ENCODE peak calls at places on chromosomes 11 and 22, in seven cellular contexts. P, Q, X, W, U, I and H are unnamed samples.

GRCh38 chr22:16721969-16722368 is 103.2 kb downstream of the XKR3 start:
- DNase-seq in X (no peak), P (no peak), I (no peak), U (no peak), W (no peak), Q (no peak), H (no peak)

GRCh38 chr11:72363112-72363511 is 71.2 kb downstream of the CLPB start:
- DNase-seq in I (no peak), P (no peak), Q (no peak), X (no peak), W (no peak), U (no peak), H (no peak)

GRCh38 chr11:93128574-93128973 is 69.2 kb downstream of the SLC36A4 start:
- DNase-seq in P (no peak), W (no peak), U (no peak), X (no peak), Q (no peak), I (no peak), H (no peak)

GRCh38 chr22:49202226-49202625 is 625.4 kb downstream of the BRD1 start:
- DNase-seq in U (peak), X (no peak), P (peak), I (no peak), W (no peak), Q (no peak), H (peak)

GRCh38 chr11:46127150-46127638 is 5.9 kb upstream of the PHF21A start:
- DNase-seq in Q (peak), X (peak), U (no peak), W (no peak), I (no peak), P (no peak), H (no peak)

GRCh38 chr22:28802595-28803087 is 2.3 kb upstream of the XBP1 start:
- DNase-seq in I (no peak), X (no peak), W (no peak), P (no peak), U (no peak), Q (no peak), H (no peak)

GRCh38 chr22:17847360-17848078 is 73.2 kb upstream of the BID start:
- DNase-seq in U (no peak), I (no peak), P (no peak), Q (no peak), X (no peak), W (no peak), H (no peak)

GRCh38 chr22:29300467-29300806 is 6.0 kb upstream of the GAS2L1 start:
- DNase-seq in U (peak), I (no peak), Q (no peak), W (no peak), P (no peak), X (no peak), H (no peak)

GRCh38 chr22:50443801-50444625 is 30.8 kb downstream of the SBF1 start:
- DNase-seq in I (peak), Q (no peak), W (no peak), U (no peak), P (no peak), X (no peak), H (no peak)

GRCh38 chr22:21816787-21817496 is 50.5 kb downstream of the MAPK1 start:
- DNase-seq in X (peak), Q (peak), W (peak), U (no peak), P (no peak), I (no peak), H (no peak)

GRCh38 chr11:57751676-57752253 is at the start of gene BTBD18:
- DNase-seq in W (no peak), P (no peak), Q (peak), U (no peak), I (no peak), X (no peak), H (no peak)

GRCh38 chr11:78265326-78265725 is 76.6 kb downstream of the USP35 start:
- DNase-seq in I (no peak), X (no peak), U (no peak), P (no peak), Q (peak), W (no peak), H (no peak)

GRCh38 chr11:15073361-15074205 is at the start of gene CALCB:
- DNase-seq in U (no peak), P (no peak), W (no peak), Q (peak), X (no peak), I (no peak), H (no peak)

GRCh38 chr11:66543263-66544107 is 2.4 kb downstream of the ZDHHC24 start:
- DNase-seq in Q (peak), X (no peak), W (no peak), U (no peak), P (no peak), I (peak), H (no peak)
- TF ChIP-seq CTCF in Q (peak), X (no peak), W (peak), U (peak), P (no peak), I (peak), H (peak)

DNA sequence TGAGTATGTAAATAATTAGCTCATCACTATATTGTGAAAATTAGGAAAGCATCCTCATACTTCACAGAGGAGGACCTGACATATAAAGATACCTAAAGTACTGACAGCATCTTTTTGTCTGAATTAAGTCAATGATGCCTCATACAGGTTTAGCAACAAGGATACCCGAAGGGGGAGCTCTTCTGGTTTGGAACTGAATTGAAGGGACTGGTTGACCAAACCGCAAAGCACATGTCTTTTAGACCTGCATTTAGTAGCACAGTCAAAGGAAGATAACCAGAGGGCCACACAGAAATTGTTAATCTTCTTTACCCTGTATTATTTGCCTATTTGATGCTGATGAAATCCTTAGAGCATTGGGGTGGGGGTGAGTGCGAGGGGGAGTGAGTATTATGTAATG is 12.9 kb upstream of the WT1 start:
- DNase-seq in X (no peak), P (no peak), Q (no peak), W (no peak), I (no peak), U (no peak), H (no peak)
- TF ChIP-seq CTCF in X (no peak), P (no peak), Q (no peak), W (no peak), I (no peak), U (no peak), H (no peak)

GRCh38 chr22:22976033-22976922 is 88.7 kb downstream of the IGLL5 start:
- DNase-seq in W (no peak), P (no peak), U (no peak), I (no peak), X (no peak), Q (no peak), H (no peak)
- TF ChIP-seq CTCF in W (no peak), P (no peak), U (no peak), I (peak), X (no peak), Q (no peak), H (no peak)

DNA sequence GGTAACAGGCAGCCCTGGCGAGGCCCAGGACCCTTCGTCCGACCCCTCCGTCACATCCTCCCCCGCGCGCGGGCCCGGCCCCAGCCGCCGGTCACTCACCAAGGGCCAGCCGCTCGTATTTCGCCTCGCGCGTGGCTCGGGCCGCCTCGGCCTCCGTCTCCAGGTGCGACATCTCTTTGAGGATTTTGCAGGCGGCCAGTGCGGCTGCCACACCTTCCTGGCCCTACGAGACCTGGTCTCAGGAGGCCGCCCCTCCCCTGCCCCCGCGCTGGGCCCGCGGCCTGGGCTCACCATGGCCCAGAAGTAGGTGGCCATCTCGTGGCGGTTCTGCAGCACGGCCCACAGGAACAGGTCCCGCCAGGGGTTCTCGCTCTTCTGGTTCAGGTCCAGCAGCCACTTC is 14.1 kb downstream of the TSSC4 start:
- DNase-seq in Q (no peak), P (no peak), W (no peak), X (no peak), I (no peak), U (no peak), H (no peak)
- TF ChIP-seq CTCF in Q (no peak), P (no peak), W (no peak), X (no peak), I (no peak), U (no peak), H (no peak)

GRCh38 chr11:68822546-68822945 is 19.2 kb downstream of the CPT1A start:
- DNase-seq in I (no peak), X (no peak), P (no peak), Q (no peak), U (no peak), W (no peak), H (no peak)

GRCh38 chr11:68825603-68826002 is 16.1 kb downstream of the CPT1A start:
- DNase-seq in U (peak), X (no peak), Q (no peak), W (no peak), I (no peak), P (no peak), H (peak)

GRCh38 chr11:68819362-68819761 is 22.4 kb downstream of the CPT1A start:
- DNase-seq in X (no peak), Q (no peak), W (no peak), P (no peak), U (no peak), I (no peak), H (no peak)

GRCh38 chr11:68818181-68818580 is 23.5 kb downstream of the CPT1A start:
- DNase-seq in X (no peak), P (no peak), W (no peak), U (no peak), I (no peak), Q (no peak), H (no peak)

GRCh38 chr11:68821670-68822069 is 20.0 kb downstream of the CPT1A start:
- DNase-seq in P (no peak), W (no peak), U (no peak), Q (no peak), I (no peak), X (no peak), H (no peak)
- TF ChIP-seq CTCF in P (no peak), W (no peak), U (no peak), Q (no peak), I (no peak), X (no peak), H (no peak)

GRCh38 chr11:77062924-77063323 is 3.8 kb upstream of the CAPN5 start:
- DNase-seq in U (no peak), X (no peak), Q (no peak), W (no peak), I (no peak), P (no peak), H (no peak)
- TF ChIP-seq CTCF in U (peak), X (peak), Q (no peak), W (no peak), I (peak), P (no peak), H (no peak)

GRCh38 chr11:62713343-62713742 is 5.9 kb downstream of the GNG3 start:
- DNase-seq in Q (no peak), P (no peak), U (peak), X (no peak), I (no peak), W (no peak), H (no peak)
- TF ChIP-seq CTCF in Q (no peak), P (no peak), U (no peak), X (no peak), I (no peak), W (no peak), H (no peak)

GRCh38 chr11:12092714-12093113 is 17.7 kb upstream of the MICAL2 start:
- DNase-seq in W (no peak), Q (no peak), P (no peak), U (peak), X (no peak), I (no peak), H (no peak)

GRCh38 chr11:12090061-12090572 is 20.3 kb upstream of the MICAL2 start:
- DNase-seq in P (no peak), Q (peak), X (no peak), W (no peak), U (peak), I (no peak), H (peak)

GRCh38 chr11:12089473-12089872 is 20.9 kb upstream of the MICAL2 start:
- DNase-seq in P (no peak), I (no peak), W (no peak), X (no peak), U (peak), Q (peak), H (no peak)

GRCh38 chr11:12090761-12091261 is 19.6 kb upstream of the MICAL2 start:
- DNase-seq in I (no peak), Q (no peak), U (peak), W (no peak), X (no peak), P (no peak), H (peak)

DNA sequence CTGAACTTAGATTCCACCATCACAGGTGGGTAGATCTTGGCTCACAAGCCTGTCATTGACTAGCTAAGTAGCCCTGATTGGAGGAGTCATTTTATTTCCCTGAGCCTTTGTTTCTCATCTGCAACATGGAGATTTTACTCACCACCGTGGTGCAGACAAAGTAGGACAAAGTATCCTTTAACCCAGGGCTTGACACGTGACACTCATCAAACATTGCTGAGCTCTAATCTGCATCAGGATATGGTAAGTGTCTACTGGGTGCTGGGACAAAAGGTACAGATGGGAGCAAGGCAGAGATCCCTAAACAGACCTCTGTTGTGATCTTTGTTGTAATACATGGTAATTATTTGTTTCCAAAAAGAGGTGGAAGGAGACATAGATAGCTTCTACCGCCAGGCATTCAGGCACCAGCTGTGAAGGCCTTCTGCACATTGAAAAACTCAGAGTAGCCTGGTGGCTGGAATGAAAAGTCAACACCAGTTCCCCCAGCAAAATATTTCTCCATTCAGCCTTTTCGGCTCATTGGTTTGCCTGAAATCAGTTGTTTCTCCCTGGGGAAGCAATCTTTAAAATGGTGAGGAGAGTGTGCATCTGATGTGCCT is 18.3 kb upstream of the MICAL2 start:
- DNase-seq in U (peak), X (no peak), W (no peak), P (no peak), I (no peak), Q (no peak), H (no peak)
- TF ChIP-seq CTCF in U (peak), X (peak), W (no peak), P (no peak), I (peak), Q (peak), H (no peak)